ENCODE peak calls at places on chromosomes 13 and 19, in six cellular contexts. D, B, K, L, C and U are unnamed samples. For H3K4me1, the result is how much of the 10 kb centered on the place peaks cover.

GRCh38 chr13:32585625-32586021 is 629 bp upstream of the PDS5B start:
- DNase-seq in B (peak), C (no peak), K (no peak), L (no peak), D (no peak), U (peak)

GRCh38 chr19:38691938-38692457 is 44.5 kb downstream of the ACTN4 start:
- DNase-seq in C (no peak), D (no peak), B (no peak), L (peak), K (no peak), U (no peak)

GRCh38 chr13:98443329-98443728 is 133.6 kb downstream of the STK24 start:
- DNase-seq in K (no peak), L (no peak), C (no peak), B (no peak), D (no peak), U (no peak)

GRCh38 chr19:1446713-1447564 is 3.0 kb upstream of the APC2 start:
- DNase-seq in L (no peak), K (no peak), D (no peak), B (peak), C (peak), U (peak)

GRCh38 chr13:89150362-89150761 is 1479.2 kb downstream of the SLITRK5 start:
- DNase-seq in K (no peak), C (no peak), L (no peak), D (no peak), B (no peak), U (no peak)

GRCh38 chr19:7533281-7533819 is 2.2 kb upstream of the PNPLA6 start:
- DNase-seq in B (no peak), L (peak), C (peak), K (no peak), D (no peak), U (peak)

GRCh38 chr19:6751189-6751588 is 11.7 kb downstream of the TRIP10 start:
- DNase-seq in D (no peak), L (no peak), K (no peak), C (no peak), B (no peak), U (no peak)

GRCh38 chr13:100394005-100394695 is 194.4 kb downstream of the GGACT start:
- DNase-seq in D (no peak), L (no peak), K (peak), B (no peak), C (no peak), U (no peak)

GRCh38 chr19:56765107-56765506 is 75.4 kb downstream of the PEG3 start:
- DNase-seq in K (peak), B (no peak), C (peak), L (peak), D (no peak), U (no peak)

GRCh38 chr19:35792312-35792711 is 16.9 kb downstream of the ARHGAP33 start:
- DNase-seq in C (no peak), L (no peak), B (no peak), D (no peak), K (no peak), U (no peak)

GRCh38 chr13:72390909-72391308 is 336.5 kb downstream of the MZT1 start:
- DNase-seq in B (no peak), D (no peak), C (no peak), K (no peak), L (no peak), U (no peak)

GRCh38 chr19:4362871-4363545 is 19.6 kb downstream of the MPND start:
- DNase-seq in B (no peak), C (no peak), K (no peak), D (no peak), L (no peak), U (peak)

GRCh38 chr13:77874406-77874805 is 44.2 kb downstream of the EDNRB start:
- DNase-seq in K (no peak), C (no peak), D (no peak), B (no peak), L (no peak), U (no peak)

GRCh38 chr19:51751655-51752054 is at the start of gene FPR1:
- DNase-seq in D (no peak), K (no peak), L (no peak), B (no peak), C (no peak), U (no peak)

GRCh38 chr13:80011448-80012212 is 329.3 kb downstream of the SPRY2 start:
- DNase-seq in D (no peak), C (no peak), K (no peak), B (no peak), L (peak), U (no peak)

GRCh38 chr13:41520016-41520698 is 62.8 kb downstream of the RGCC start:
- DNase-seq in B (no peak), L (no peak), K (no peak), D (no peak), C (no peak), U (no peak)

GRCh38 chr13:70893832-70894231 is 785.6 kb upstream of the KLHL1 start:
- DNase-seq in B (no peak), D (no peak), L (no peak), C (no peak), K (no peak), U (peak)

GRCh38 chr13:98460519-98460918 is 116.4 kb downstream of the STK24 start:
- DNase-seq in C (no peak), B (no peak), K (no peak), D (no peak), L (no peak), U (no peak)

GRCh38 chr13:36819811-36820140 is 754 bp downstream of the RFXAP start:
- DNase-seq in B (peak), L (no peak), K (peak), C (no peak), D (no peak), U (peak)

GRCh38 chr13:79710376-79710775 is 229.4 kb downstream of the NDFIP2 start:
- DNase-seq in K (no peak), C (no peak), D (no peak), B (no peak), L (no peak), U (no peak)

GRCh38 chr13:75637101-75637774 is 1.1 kb downstream of the LMO7 start:
- DNase-seq in K (no peak), D (no peak), L (no peak), B (no peak), C (no peak), U (peak)

GRCh38 chr13:62293081-62293480 is 877.4 kb upstream of the PCDH20 start:
- DNase-seq in K (no peak), B (no peak), C (no peak), L (no peak), D (no peak), U (no peak)

GRCh38 chr13:60583911-60584753 is 187.1 kb downstream of the TDRD3 start:
- DNase-seq in C (no peak), D (no peak), B (no peak), K (no peak), L (peak), U (peak)

GRCh38 chr13:42379241-42379640 is 107.3 kb downstream of the AKAP11 start:
- DNase-seq in D (peak), C (no peak), B (no peak), K (no peak), L (no peak), U (no peak)

GRCh38 chr13:48411281-48412099 is 1.4 kb downstream of the LPAR6 start:
- DNase-seq in L (no peak), B (peak), D (no peak), C (no peak), K (no peak), U (no peak)

GRCh38 chr13:48334534-48335127 is 31.1 kb downstream of the RB1 start:
- DNase-seq in L (no peak), D (no peak), C (no peak), K (peak), B (no peak), U (peak)

GRCh38 chr13:42487221-42487620 is 86.7 kb upstream of the TNFSF11 start:
- DNase-seq in L (no peak), C (no peak), K (no peak), B (no peak), D (no peak), U (no peak)

GRCh38 chr19:2249880-2250764 is 999 bp downstream of the AMH start:
- DNase-seq in K (no peak), L (no peak), C (peak), B (no peak), D (no peak), U (peak)

GRCh38 chr13:20045946-20046548 is 87.5 kb downstream of the ZMYM2 start:
- DNase-seq in C (no peak), D (no peak), B (no peak), K (no peak), L (no peak), U (no peak)

GRCh38 chr13:72132065-72132464 is 265.1 kb upstream of the DACH1 start:
- DNase-seq in C (no peak), D (no peak), L (no peak), K (no peak), B (no peak), U (no peak)

GRCh38 chr13:67353891-67354459 is 123.8 kb upstream of the PCDH9 start:
- DNase-seq in K (no peak), B (no peak), L (no peak), D (no peak), C (no peak), U (no peak)

GRCh38 chr19:4184718-4185352 is 2.3 kb downstream of the ANKRD24 start:
- DNase-seq in C (no peak), K (no peak), B (no peak), D (no peak), L (no peak), U (no peak)

GRCh38 chr19:49439841-49440240 is 1.5 kb downstream of the SLC17A7 start:
- DNase-seq in C (no peak), B (no peak), D (no peak), K (no peak), L (no peak), U (no peak)

GRCh38 chr19:38425810-38426466 is at the start of gene RASGRP4:
- DNase-seq in B (peak), L (peak), K (peak), C (peak), D (no peak), U (peak)

GRCh38 chr13:31629085-31629785 is 110.1 kb upstream of the RXFP2 start:
- DNase-seq in C (no peak), B (no peak), D (no peak), K (no peak), L (no peak), U (no peak)

GRCh38 chr13:73138967-73139491 is 80.2 kb downstream of the KLF5 start:
- DNase-seq in K (no peak), B (no peak), L (peak), C (no peak), D (no peak), U (peak)

GRCh38 chr13:33279898-33280549 is 5.5 kb downstream of the STARD13 start:
- DNase-seq in L (no peak), B (no peak), K (no peak), C (no peak), D (no peak), U (no peak)

GRCh38 chr19:12789904-12790619 is 1.2 kb upstream of the JUNB start:
- DNase-seq in B (peak), C (peak), L (peak), K (peak), D (peak), U (peak)

GRCh38 chr19:54209748-54210494 is 9.3 kb downstream of the RPS9 start:
- DNase-seq in K (peak), D (peak), C (peak), L (peak), B (peak), U (no peak)

GRCh38 chr19:16370671-16371391 is 46.2 kb downstream of the KLF2 start:
- DNase-seq in B (peak), K (no peak), L (no peak), C (peak), D (no peak), U (no peak)
- H3K4me1 ChIP-seq in B (half or more), K (half or more), L (under half), C (under half), D (half or more), U (under half)

GRCh38 chr13:82766732-82767321 is 1115.4 kb downstream of the SLITRK1 start:
- DNase-seq in L (no peak), B (no peak), D (no peak), C (no peak), K (no peak), U (no peak)

GRCh38 chr13:82772802-82773201 is 1109.5 kb downstream of the SLITRK1 start:
- DNase-seq in D (no peak), B (no peak), C (no peak), L (no peak), K (no peak), U (no peak)
- H3K4me1 ChIP-seq in D (under half), B (under half), C (under half), L (under half), K (under half), U (under half)

DNA sequence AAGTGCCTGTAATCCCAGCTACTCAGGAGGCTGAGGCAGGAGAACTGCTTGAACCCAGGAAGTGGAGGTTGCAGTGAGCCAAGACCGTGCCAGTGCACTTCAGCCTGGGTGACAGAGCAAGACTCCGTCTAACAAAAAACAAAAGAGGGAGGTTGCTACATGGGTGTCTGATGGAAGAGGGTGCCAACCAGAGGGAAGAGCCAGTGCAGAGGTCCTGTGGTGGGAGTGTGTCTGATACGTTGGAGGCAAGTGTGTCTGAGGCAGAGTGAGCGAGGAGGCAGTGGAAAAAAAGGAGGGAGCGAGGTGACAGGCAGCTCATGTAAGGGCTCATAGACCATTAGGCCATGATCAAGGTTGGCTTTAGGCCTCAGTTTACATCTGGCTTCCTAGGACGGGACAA is 6.8 kb downstream of the PDE4A start:
- DNase-seq in L (no peak), C (no peak), D (no peak), K (no peak), B (no peak), U (no peak)
- H3K4me1 ChIP-seq in L (under half), C (under half), D (under half), K (half or more), B (half or more), U (under half)

GRCh38 chr13:114146629-114147028 is 14.2 kb upstream of the RASA3 start:
- DNase-seq in D (no peak), C (no peak), B (no peak), L (no peak), K (no peak), U (peak)
- H3K4me1 ChIP-seq in D (under half), C (under half), B (half or more), L (under half), K (half or more), U (under half)

DNA sequence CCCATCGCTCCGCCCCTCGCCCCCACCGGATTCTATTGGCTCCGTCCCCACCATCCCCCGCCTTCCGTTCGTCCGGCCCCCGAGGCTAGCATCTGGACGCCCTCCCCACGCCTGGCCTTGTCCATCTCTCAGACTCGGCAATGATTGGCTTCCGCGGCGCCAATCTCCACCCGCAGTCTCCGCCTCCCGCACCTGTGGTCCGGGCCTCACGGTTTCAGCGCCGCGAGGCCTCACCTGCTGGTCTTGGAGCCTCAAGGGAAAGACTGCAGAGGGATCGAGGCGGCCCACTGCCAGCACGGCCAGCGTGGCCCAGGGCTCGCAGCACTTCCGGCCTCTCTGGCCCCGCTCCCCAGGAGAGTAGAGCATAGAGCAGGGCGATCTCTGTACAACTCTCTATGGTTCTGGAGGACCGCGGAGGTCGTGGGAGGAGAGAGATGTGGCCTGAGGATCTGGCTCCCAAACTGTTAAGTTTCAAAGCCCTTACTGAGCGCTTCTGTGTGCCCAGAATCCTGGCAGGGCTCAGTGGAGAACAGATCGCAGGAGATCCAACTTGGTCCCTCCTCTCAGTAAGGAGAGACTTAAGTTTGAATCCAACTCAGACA is at the start of gene ERCC1:
- DNase-seq in D (peak), L (no peak), B (peak), K (peak), C (peak), U (peak)
- H3K4me1 ChIP-seq in D (half or more), L (under half), B (under half), K (under half), C (under half), U (under half)

GRCh38 chr19:18336121-18336520 is 4.3 kb upstream of the PGPEP1 start:
- DNase-seq in D (no peak), L (no peak), C (no peak), K (no peak), B (no peak), U (peak)
- H3K4me1 ChIP-seq in D (under half), L (under half), C (under half), K (under half), B (under half), U (under half)

GRCh38 chr19:46299695-46300094 is 2.9 kb downstream of the HIF3A start:
- DNase-seq in C (no peak), K (no peak), L (peak), B (no peak), D (no peak), U (no peak)
- H3K4me1 ChIP-seq in C (under half), K (under half), L (under half), B (under half), D (half or more), U (half or more)

DNA sequence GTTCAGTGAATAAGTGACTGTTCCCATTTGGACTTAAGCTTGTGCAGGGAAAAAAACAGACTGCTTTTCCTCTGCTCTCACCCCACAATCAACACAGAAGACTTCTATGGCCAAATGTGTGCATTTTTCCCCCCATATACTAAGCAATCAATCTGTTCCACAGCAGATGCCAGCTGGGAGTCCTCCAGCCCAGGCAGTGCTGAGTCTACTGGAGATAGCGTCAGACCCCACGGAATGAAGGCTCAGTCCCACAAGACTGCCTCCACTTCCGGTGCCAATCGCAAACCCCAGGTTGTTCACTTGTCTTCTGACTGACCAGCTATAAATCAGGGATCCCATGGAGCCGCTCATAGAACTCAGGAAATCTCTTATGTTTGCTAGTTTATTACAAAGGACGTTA is 69.5 kb upstream of the ANKRD10 start:
- DNase-seq in K (no peak), B (no peak), C (no peak), D (no peak), L (no peak), U (no peak)
- H3K4me1 ChIP-seq in K (under half), B (under half), C (under half), D (under half), L (under half), U (under half)

GRCh38 chr19:29676586-29676985 is 11.3 kb downstream of the PLEKHF1 start:
- DNase-seq in D (no peak), K (no peak), B (no peak), L (no peak), C (no peak), U (no peak)

GRCh38 chr19:29680447-29680846 is 15.2 kb downstream of the PLEKHF1 start:
- DNase-seq in K (peak), L (peak), D (no peak), B (peak), C (peak), U (no peak)

GRCh38 chr19:29679598-29680210 is 14.4 kb downstream of the PLEKHF1 start:
- DNase-seq in D (no peak), K (no peak), B (no peak), L (no peak), C (no peak), U (no peak)

GRCh38 chr19:29677001-29677781 is 11.9 kb downstream of the PLEKHF1 start:
- DNase-seq in K (no peak), L (no peak), B (no peak), C (no peak), D (no peak), U (peak)

DNA sequence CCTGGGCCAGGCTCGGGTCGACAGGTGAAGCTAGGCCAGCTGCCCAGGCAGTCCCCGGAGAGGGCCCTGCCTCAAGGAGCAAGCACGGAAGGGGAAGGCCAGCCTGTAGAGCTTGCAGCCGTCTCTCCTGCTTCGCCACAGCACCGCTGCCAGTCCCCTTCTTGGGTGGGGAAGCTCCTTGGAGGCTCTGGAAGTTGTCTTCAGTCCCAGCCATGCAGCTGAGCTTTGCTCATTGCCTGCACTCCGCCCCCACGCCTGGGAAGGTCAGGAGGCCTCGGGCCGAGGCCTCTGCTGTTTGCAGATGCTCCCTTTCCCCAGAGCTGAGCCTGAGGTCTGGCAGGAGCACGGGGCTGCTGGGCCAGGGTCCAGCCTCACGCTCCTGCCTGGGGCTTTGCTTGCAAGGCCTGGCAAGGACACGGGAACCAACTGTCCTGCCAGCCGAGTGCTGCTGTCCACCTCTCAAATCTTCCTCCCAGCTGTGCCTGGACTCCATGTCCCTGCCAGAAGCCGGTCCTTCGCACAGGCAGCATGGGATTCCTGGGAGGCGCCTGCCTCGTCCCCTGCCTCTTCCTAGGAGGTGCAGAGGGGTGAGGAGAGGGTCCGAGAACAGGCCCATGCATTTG is 13.3 kb downstream of the PLEKHF1 start:
- DNase-seq in C (peak), L (peak), K (no peak), B (no peak), D (peak), U (no peak)
- H3K4me1 ChIP-seq in C (under half), L (under half), K (half or more), B (half or more), D (half or more), U (under half)